ENCODE peak calls at places on chromosomes 6 and 20, in nine cellular contexts. M is stomach, U is adrenal gland, A is suprapubic skin, E is ovary, K is H54, T is transverse colon, C is endothelial cell of umbilical vein, J is esophagus squamous epithelium. H is an unnamed sample.

GRCh38 chr20:5369622-5370021 is 52.9 kb upstream of the PROKR2 start:
- DNase-seq in M (no peak), U (no peak), A (no peak), E (no peak), K (no peak), T (no peak), C (no peak), J (no peak), H (peak)

GRCh38 chr6:105485456-105485855 is 82.6 kb upstream of the PREP start:
- DNase-seq in M (no peak), U (no peak), A (no peak), E (no peak), K (no peak), T (peak), C (peak), J (no peak), H (no peak)

GRCh38 chr20:35665949-35666288 is 1.2 kb upstream of the CPNE1 start:
- DNase-seq in M (no peak), U (no peak), A (no peak), E (no peak), K (no peak), T (no peak), C (no peak), J (no peak), H (no peak)

GRCh38 chr6:108164815-108165706 is 761 bp upstream of the NR2E1 start:
- DNase-seq in M (no peak), U (no peak), A (no peak), E (no peak), K (no peak), T (no peak), C (no peak), J (no peak), H (no peak)

GRCh38 chr20:19625416-19625815 is 132.6 kb upstream of the RIN2 start:
- DNase-seq in M (no peak), U (no peak), A (no peak), E (no peak), K (no peak), T (no peak), C (no peak), J (no peak), H (no peak)

GRCh38 chr20:32031007-32031958 is 20.8 kb upstream of the HCK start:
- DNase-seq in M (peak), U (peak), A (peak), E (peak), K (peak), T (peak), C (peak), J (no peak), H (peak)

GRCh38 chr6:34531580-34532201 is 24.4 kb downstream of the SPDEF start:
- DNase-seq in M (no peak), U (no peak), A (no peak), E (peak), K (no peak), T (no peak), C (peak), J (no peak), H (peak)

GRCh38 chr6:159212026-159212425 is 42.8 kb downstream of the FNDC1 start:
- DNase-seq in M (no peak), U (no peak), A (no peak), E (no peak), K (no peak), T (no peak), C (no peak), J (no peak), H (no peak)

GRCh38 chr6:37170273-37171140 is 555 bp downstream of the PIM1 start:
- DNase-seq in M (peak), U (peak), A (peak), E (peak), K (peak), T (peak), C (peak), J (no peak), H (peak)

GRCh38 chr6:36533321-36533720 is 14.0 kb downstream of the STK38 start:
- DNase-seq in M (no peak), U (no peak), A (no peak), E (no peak), K (no peak), T (no peak), C (no peak), J (no peak), H (no peak)

GRCh38 chr20:61918548-61918947 is 147.1 kb downstream of the TAF4 start:
- DNase-seq in M (no peak), U (no peak), A (no peak), E (no peak), K (no peak), T (no peak), C (no peak), J (no peak), H (no peak)

GRCh38 chr6:99066041-99066440 is 118.3 kb upstream of the FBXL4 start:
- DNase-seq in M (no peak), U (no peak), A (no peak), E (no peak), K (no peak), T (no peak), C (no peak), J (no peak), H (no peak)

GRCh38 chr20:7859371-7859802 is 80.9 kb downstream of the HAO1 start:
- DNase-seq in M (no peak), U (peak), A (no peak), E (no peak), K (no peak), T (no peak), C (peak), J (no peak), H (peak)

GRCh38 chr20:22080985-22081384 is 375.5 kb downstream of the PAX1 start:
- DNase-seq in M (no peak), U (no peak), A (no peak), E (no peak), K (no peak), T (no peak), C (no peak), J (no peak), H (no peak)

GRCh38 chr6:105112577-105112976 is 67.2 kb downstream of the POPDC3 start:
- DNase-seq in M (no peak), U (no peak), A (no peak), E (no peak), K (no peak), T (no peak), C (no peak), J (no peak), H (peak)

GRCh38 chr6:152387091-152387490 is 250.1 kb downstream of the SYNE1 start:
- DNase-seq in M (no peak), U (no peak), A (no peak), E (no peak), K (no peak), T (no peak), C (no peak), J (no peak), H (no peak)

GRCh38 chr6:37578104-37578503 is 78.4 kb upstream of the CCDC167 start:
- DNase-seq in M (no peak), U (no peak), A (no peak), E (no peak), K (no peak), T (no peak), C (no peak), J (no peak), H (no peak)

GRCh38 chr6:32047084-32047478 is 8.9 kb downstream of the CYP21A2 start:
- DNase-seq in M (no peak), U (peak), A (no peak), E (peak), K (peak), T (peak), C (peak), J (no peak), H (no peak)

GRCh38 chr20:59939879-59940128 is 301 bp downstream of the PPP1R3D start:
- DNase-seq in M (peak), U (peak), A (peak), E (peak), K (no peak), T (peak), C (no peak), J (no peak), H (peak)

GRCh38 chr6:164396071-164397047 is 913.0 kb downstream of the C6orf118 start:
- DNase-seq in M (no peak), U (no peak), A (no peak), E (no peak), K (no peak), T (no peak), C (peak), J (no peak), H (no peak)

GRCh38 chr6:120214097-120214496 is 864.5 kb upstream of the MAN1A1 start:
- DNase-seq in M (no peak), U (no peak), A (no peak), E (no peak), K (no peak), T (no peak), C (no peak), J (no peak), H (no peak)

GRCh38 chr6:168926306-168926705 is 327.3 kb downstream of the THBS2 start:
- DNase-seq in M (no peak), U (no peak), A (no peak), E (no peak), K (no peak), T (no peak), C (no peak), J (no peak), H (no peak)

GRCh38 chr6:166598441-166599138 is 12.1 kb upstream of the RAMACL start:
- DNase-seq in M (no peak), U (no peak), A (no peak), E (peak), K (peak), T (no peak), C (peak), J (no peak), H (no peak)

GRCh38 chr6:65728879-65729479 is 22.0 kb upstream of the EYS start:
- DNase-seq in M (no peak), U (no peak), A (no peak), E (no peak), K (no peak), T (no peak), C (no peak), J (no peak), H (no peak)

GRCh38 chr6:127058027-127058426 is 60.4 kb upstream of the RSPO3 start:
- DNase-seq in M (no peak), U (no peak), A (no peak), E (no peak), K (no peak), T (no peak), C (peak), J (no peak), H (no peak)

GRCh38 chr6:53811082-53811481 is 16.3 kb downstream of the LRRC1 start:
- DNase-seq in M (peak), U (no peak), A (no peak), E (no peak), K (no peak), T (peak), C (no peak), J (no peak), H (no peak)

GRCh38 chr6:32112436-32112980 is 3.4 kb upstream of the TNXB start:
- DNase-seq in M (no peak), U (no peak), A (peak), E (peak), K (no peak), T (no peak), C (no peak), J (no peak), H (no peak)

GRCh38 chr20:51221791-51222408 is 199.0 kb upstream of the KCNG1 start:
- DNase-seq in M (no peak), U (no peak), A (no peak), E (no peak), K (peak), T (peak), C (peak), J (no peak), H (no peak)

GRCh38 chr20:35275741-35276251 is 2.1 kb downstream of the MMP24OS start:
- DNase-seq in M (no peak), U (peak), A (no peak), E (no peak), K (no peak), T (no peak), C (no peak), J (no peak), H (no peak)

GRCh38 chr6:131107166-131107565 is 28.1 kb upstream of the AKAP7 start:
- DNase-seq in M (no peak), U (peak), A (no peak), E (no peak), K (no peak), T (no peak), C (peak), J (no peak), H (no peak)

GRCh38 chr6:167747645-167748044 is 79.1 kb upstream of the AFDN start:
- DNase-seq in M (no peak), U (no peak), A (no peak), E (no peak), K (no peak), T (no peak), C (no peak), J (no peak), H (no peak)

GRCh38 chr6:81002126-81002525 is 750.4 kb downstream of the TENT5A start:
- DNase-seq in M (no peak), U (no peak), A (no peak), E (no peak), K (no peak), T (no peak), C (no peak), J (no peak), H (no peak)

GRCh38 chr6:10404799-10405524 is 9.9 kb downstream of the TFAP2A start:
- DNase-seq in M (no peak), U (no peak), A (no peak), E (no peak), K (no peak), T (no peak), C (no peak), J (no peak), H (no peak)

GRCh38 chr6:10406556-10406955 is 8.3 kb downstream of the TFAP2A start:
- DNase-seq in M (no peak), U (no peak), A (no peak), E (no peak), K (no peak), T (no peak), C (no peak), J (no peak), H (no peak)

GRCh38 chr6:10402648-10403311 is 12.1 kb downstream of the TFAP2A start:
- DNase-seq in M (no peak), U (no peak), A (no peak), E (no peak), K (no peak), T (no peak), C (no peak), J (no peak), H (peak)

GRCh38 chr6:10403385-10404106 is 11.3 kb downstream of the TFAP2A start:
- DNase-seq in M (no peak), U (no peak), A (no peak), E (no peak), K (peak), T (no peak), C (no peak), J (no peak), H (no peak)

GRCh38 chr6:10404107-10404798 is 10.6 kb downstream of the TFAP2A start:
- DNase-seq in M (peak), U (peak), A (peak), E (peak), K (peak), T (peak), C (peak), J (peak), H (peak)
- TF ChIP-seq POLR2A in M (no peak), U (peak), A (no peak), E (no peak), K (peak), T (no peak), C (no peak), J (no peak), H (peak)

GRCh38 chr6:134754013-134754690 is 195.7 kb downstream of the ALDH8A1 start:
- DNase-seq in M (no peak), U (no peak), A (no peak), E (no peak), K (no peak), T (no peak), C (no peak), J (no peak), H (no peak)
- TF ChIP-seq POLR2A in M (no peak), U (no peak), A (no peak), E (no peak), K (no peak), T (no peak), C (no peak), J (no peak), H (no peak)

GRCh38 chr6:3457710-3458605 is 1.1 kb upstream of the SLC22A23 start:
- DNase-seq in M (peak), U (peak), A (no peak), E (peak), K (no peak), T (peak), C (peak), J (no peak), H (peak)

GRCh38 chr6:3456395-3456767 is 469 bp downstream of the SLC22A23 start:
- DNase-seq in M (no peak), U (no peak), A (no peak), E (no peak), K (no peak), T (no peak), C (no peak), J (no peak), H (no peak)

GRCh38 chr6:3458706-3459421 is 2.0 kb upstream of the SLC22A23 start:
- DNase-seq in M (no peak), U (no peak), A (no peak), E (no peak), K (no peak), T (no peak), C (no peak), J (no peak), H (peak)

GRCh38 chr6:3455490-3456394 is 1.1 kb downstream of the SLC22A23 start:
- DNase-seq in M (peak), U (peak), A (no peak), E (no peak), K (no peak), T (peak), C (peak), J (no peak), H (peak)

DNA sequence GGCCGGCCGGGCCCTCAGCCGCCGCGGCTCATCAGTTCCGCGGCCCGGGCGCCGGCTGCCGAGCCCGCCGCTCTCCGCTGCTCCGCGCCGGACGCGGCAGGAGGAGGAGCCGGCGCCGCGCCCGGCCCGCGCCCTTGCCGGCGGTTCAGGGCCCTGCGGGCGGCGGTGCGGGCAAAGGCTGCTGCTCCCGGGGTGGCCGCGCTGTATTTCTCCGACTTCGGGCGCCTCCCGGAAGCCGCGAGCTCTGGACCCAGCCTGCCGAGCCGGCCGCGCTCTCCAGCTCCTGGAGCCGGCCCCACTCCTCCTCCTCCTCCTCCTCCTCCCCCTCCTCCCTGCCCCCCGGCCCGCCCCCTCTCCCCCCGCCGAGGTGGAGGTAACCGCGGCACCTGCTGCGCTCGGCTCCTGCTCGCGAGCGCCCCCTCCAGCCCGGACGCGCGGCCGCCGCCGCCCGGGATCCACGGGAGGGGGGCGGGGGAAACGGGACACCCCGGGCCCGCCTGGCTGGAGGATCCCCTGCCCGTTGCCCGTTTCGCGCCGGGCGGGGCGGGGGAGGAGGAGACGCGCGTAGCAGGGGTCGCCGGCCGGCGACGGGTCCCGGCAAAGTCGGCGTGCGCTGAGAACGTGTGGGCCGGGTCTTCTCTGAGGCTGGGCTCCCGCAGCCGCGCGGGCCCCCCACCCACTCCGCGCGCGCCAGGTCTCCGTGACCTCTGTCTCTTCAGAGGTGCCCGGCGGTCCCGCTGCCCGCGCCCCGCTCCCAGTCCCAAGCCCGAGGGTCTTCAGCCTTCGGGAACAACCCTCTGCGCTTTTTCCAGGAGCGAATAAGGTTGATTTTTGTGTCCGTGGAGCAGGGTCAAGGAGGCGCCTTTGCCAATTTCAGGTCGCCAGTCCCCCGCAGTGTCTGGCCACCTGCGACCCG is at the start of gene SLC22A23:
- DNase-seq in M (peak), U (peak), A (peak), E (peak), K (peak), T (peak), C (peak), J (no peak), H (peak)
- TF ChIP-seq POLR2A in M (no peak), U (peak), A (no peak), E (no peak), K (no peak), T (peak), C (no peak), J (no peak), H (no peak)

GRCh38 chr20:44432618-44433577 is 42.8 kb upstream of the TTPAL start:
- DNase-seq in M (no peak), U (no peak), A (no peak), E (no peak), K (no peak), T (no peak), C (no peak), J (no peak), H (no peak)

GRCh38 chr20:44438782-44439181 is 36.9 kb upstream of the TTPAL start:
- DNase-seq in M (no peak), U (no peak), A (no peak), E (no peak), K (no peak), T (no peak), C (no peak), J (no peak), H (no peak)

GRCh38 chr20:44437497-44437896 is 38.2 kb upstream of the TTPAL start:
- DNase-seq in M (no peak), U (no peak), A (no peak), E (no peak), K (no peak), T (no peak), C (no peak), J (no peak), H (peak)

GRCh38 chr20:44433751-44434538 is 41.7 kb upstream of the TTPAL start:
- DNase-seq in M (no peak), U (peak), A (no peak), E (no peak), K (no peak), T (peak), C (no peak), J (no peak), H (no peak)

DNA sequence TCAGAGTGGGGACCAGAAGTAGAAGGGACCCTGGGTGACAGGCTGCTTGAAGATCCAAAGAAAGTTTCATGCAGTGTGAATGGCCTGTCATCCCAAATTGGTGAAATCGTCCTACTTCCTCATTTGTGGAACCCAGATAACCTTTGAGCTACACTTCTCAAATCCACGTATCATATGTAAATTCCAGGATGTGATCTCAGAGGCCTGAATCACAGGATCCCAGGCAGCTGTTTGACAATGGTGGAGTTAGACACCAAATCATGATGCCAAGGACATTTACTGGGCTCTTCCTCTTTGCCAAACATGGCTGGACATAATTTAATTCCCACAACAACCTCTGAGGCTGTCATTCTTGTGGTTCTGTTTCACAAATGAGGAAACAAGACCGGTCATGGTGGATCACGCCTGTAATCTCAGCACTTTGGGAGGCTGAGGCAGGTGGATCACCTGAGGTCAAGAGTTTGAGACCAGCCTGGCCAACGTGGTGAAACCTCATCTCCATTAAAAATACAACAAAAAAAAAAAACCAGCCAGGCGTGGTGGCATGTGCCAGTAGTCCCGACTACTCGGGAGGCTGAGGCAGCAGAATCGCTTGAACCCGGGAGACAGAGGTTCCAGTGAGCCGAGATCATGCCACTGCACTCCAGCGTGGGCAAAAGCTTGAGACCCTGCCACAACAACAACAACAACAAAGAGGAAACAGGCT is 39.9 kb upstream of the TTPAL start:
- DNase-seq in M (no peak), U (no peak), A (no peak), E (no peak), K (no peak), T (peak), C (no peak), J (no peak), H (no peak)
- TF ChIP-seq POLR2A in M (no peak), U (no peak), A (no peak), E (no peak), K (no peak), T (peak), C (no peak), J (no peak), H (no peak)

GRCh38 chr6:156776841-156777576 is at the start of gene ARID1B:
- DNase-seq in M (peak), U (peak), A (peak), E (peak), K (peak), T (peak), C (peak), J (peak), H (peak)
- TF ChIP-seq POLR2A in M (no peak), U (peak), A (no peak), E (peak), K (peak), T (peak), C (peak), J (no peak), H (peak)

H was measured in erythroblast.